ENCODE peak calls at places on chromosomes 1 and 21, in six cellular contexts. J, S, Y, R, E and T are unnamed samples.
A peak's percentile ranks its signal among the peaks of the same experiment; 100 is the strongest.

GRCh38 chr1:32705516-32705915 is 2.9 kb upstream of the SYNC start:
- DNase-seq in J (no peak), S (no peak), Y (no peak), R (no peak), E (no peak), T (no peak)

GRCh38 chr1:31704261-31705079 is 653 bp upstream of the COL16A1 start:
- DNase-seq in J (peak; percentile 75), S (no peak), Y (no peak), R (peak; percentile 81), E (peak; percentile 34), T (no peak)

GRCh38 chr1:155080250-155081228 is 1.9 kb downstream of the EFNA3 start:
- DNase-seq in J (peak; percentile 53), S (no peak), Y (peak; percentile 53), R (no peak), E (no peak), T (no peak)

GRCh38 chr1:77044133-77044849 is 174.9 kb downstream of the PIGK start:
- DNase-seq in J (no peak), S (no peak), Y (no peak), R (no peak), E (no peak), T (no peak)

GRCh38 chr1:41870076-41870562 is 48.6 kb downstream of the HIVEP3 start:
- DNase-seq in J (no peak), S (no peak), Y (no peak), R (no peak), E (no peak), T (no peak)

GRCh38 chr21:43911015-43911934 is 46.3 kb downstream of the AGPAT3 start:
- DNase-seq in J (no peak), S (no peak), Y (no peak), R (no peak), E (no peak), T (no peak)

GRCh38 chr21:16072692-16073091 is 342.9 kb downstream of the USP25 start:
- DNase-seq in J (no peak), S (no peak), Y (no peak), R (no peak), E (no peak), T (no peak)

GRCh38 chr1:226215239-226215638 is 8.2 kb upstream of the MIXL1 start:
- DNase-seq in J (no peak), S (no peak), Y (peak; percentile 61), R (no peak), E (no peak), T (no peak)

GRCh38 chr1:208515123-208515522 is 270.9 kb upstream of the PLXNA2 start:
- DNase-seq in J (no peak), S (no peak), Y (no peak), R (no peak), E (no peak), T (no peak)

GRCh38 chr1:235923466-235924008 is 56.8 kb upstream of the LYST start:
- DNase-seq in J (no peak), S (no peak), Y (no peak), R (no peak), E (no peak), T (no peak)

GRCh38 chr1:172973424-172973823 is 77.3 kb downstream of the TNFSF18 start:
- DNase-seq in J (peak; percentile 49), S (no peak), Y (no peak), R (no peak), E (no peak), T (no peak)

GRCh38 chr1:19606817-19607706 is 37.0 kb upstream of the NBL1 start:
- DNase-seq in J (no peak), S (no peak), Y (no peak), R (no peak), E (no peak), T (no peak)

GRCh38 chr1:30522031-30523004 is 201.1 kb downstream of the MATN1 start:
- DNase-seq in J (peak; percentile 44), S (peak; percentile 78), Y (no peak), R (no peak), E (peak; percentile 88), T (peak; percentile 44)

GRCh38 chr1:10693497-10694273 is 102.8 kb downstream of the CASZ1 start:
- DNase-seq in J (peak; percentile 57), S (no peak), Y (peak; percentile 61), R (no peak), E (peak; percentile 40), T (peak; percentile 42)

GRCh38 chr1:980137-980571 is 1.7 kb downstream of the PERM1 start:
- DNase-seq in J (no peak), S (no peak), Y (no peak), R (no peak), E (peak; percentile 28), T (no peak)

GRCh38 chr1:75124510-75124909 is 9.7 kb upstream of the LHX8 start:
- DNase-seq in J (no peak), S (no peak), Y (no peak), R (no peak), E (no peak), T (no peak)

GRCh38 chr1:230230273-230230672 is 163.2 kb downstream of the GALNT2 start:
- DNase-seq in J (peak; percentile 28), S (no peak), Y (no peak), R (no peak), E (no peak), T (peak; percentile 42)

GRCh38 chr1:218557731-218558130 is 212.6 kb downstream of the TGFB2 start:
- DNase-seq in J (peak; percentile 48), S (peak; percentile 66), Y (no peak), R (no peak), E (no peak), T (peak; percentile 18)

GRCh38 chr1:99589186-99589636 is 56.7 kb upstream of the PALMD start:
- DNase-seq in J (no peak), S (no peak), Y (no peak), R (no peak), E (no peak), T (no peak)

GRCh38 chr1:13806108-13806507 is 106.1 kb downstream of the PRDM2 start:
- DNase-seq in J (no peak), S (no peak), Y (no peak), R (no peak), E (no peak), T (no peak)

GRCh38 chr1:96366516-96366915 is 355.1 kb upstream of the PTBP2 start:
- DNase-seq in J (no peak), S (no peak), Y (no peak), R (no peak), E (no peak), T (no peak)

GRCh38 chr1:89545264-89546038 is 20.8 kb downstream of the LRRC8B start:
- DNase-seq in J (no peak), S (no peak), Y (no peak), R (no peak), E (no peak), T (peak; percentile 39)

GRCh38 chr1:245874942-245875580 is 632.0 kb downstream of the SMYD3 start:
- DNase-seq in J (peak; percentile 71), S (peak; percentile 90), Y (no peak), R (peak; percentile 87), E (peak; percentile 47), T (peak; percentile 93)

GRCh38 chr1:245877976-245878375 is 629.1 kb downstream of the SMYD3 start:
- DNase-seq in J (no peak), S (no peak), Y (no peak), R (no peak), E (no peak), T (no peak)

GRCh38 chr1:245876586-245876985 is 630.5 kb downstream of the SMYD3 start:
- DNase-seq in J (no peak), S (no peak), Y (no peak), R (no peak), E (no peak), T (no peak)

GRCh38 chr1:245873883-245874671 is 633.0 kb downstream of the SMYD3 start:
- DNase-seq in J (no peak), S (no peak), Y (no peak), R (no peak), E (no peak), T (no peak)

GRCh38 chr1:245875581-245876263 is 631.4 kb downstream of the SMYD3 start:
- DNase-seq in J (no peak), S (no peak), Y (no peak), R (no peak), E (no peak), T (no peak)
- TF ChIP-seq CTCF in J (no peak), S (no peak), Y (no peak), R (no peak), E (no peak), T (no peak)

GRCh38 chr1:17759114-17759513 is 4.0 kb downstream of the ACTL8 start:
- DNase-seq in J (no peak), S (no peak), Y (peak; percentile 11), R (no peak), E (no peak), T (no peak)
- TF ChIP-seq CTCF in J (no peak), S (no peak), Y (peak; percentile 67), R (no peak), E (no peak), T (no peak)

GRCh38 chr1:27612718-27613117 is 8.8 kb upstream of the AHDC1 start:
- DNase-seq in J (no peak), S (no peak), Y (no peak), R (no peak), E (no peak), T (no peak)
- TF ChIP-seq CTCF in J (no peak), S (no peak), Y (no peak), R (no peak), E (no peak), T (no peak)

DNA sequence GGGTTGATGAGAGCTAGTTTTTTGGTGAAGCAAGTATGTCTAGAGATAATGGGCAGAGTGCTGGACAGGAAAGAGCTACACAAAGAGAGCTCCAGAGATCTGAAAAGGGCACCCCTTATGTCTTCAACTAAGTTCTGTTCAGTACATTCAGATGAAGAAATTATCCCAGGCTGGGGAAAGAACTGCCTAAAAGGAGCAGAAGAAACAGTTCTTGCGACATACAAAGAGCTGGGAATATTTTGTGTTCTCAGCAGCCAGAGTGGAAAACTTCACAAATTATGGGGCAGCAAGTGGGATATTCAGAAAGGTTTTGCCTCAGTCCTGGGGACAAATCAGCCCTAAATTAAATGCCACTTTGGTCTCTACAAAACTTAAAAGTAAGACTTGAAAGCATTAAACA is 17.4 kb upstream of the CCN1 start:
- DNase-seq in J (no peak), S (no peak), Y (no peak), R (no peak), E (no peak), T (no peak)
- TF ChIP-seq CTCF in J (no peak), S (no peak), Y (no peak), R (no peak), E (no peak), T (no peak)

GRCh38 chr1:112937495-112937894 is 18.5 kb downstream of the SLC16A1 start:
- DNase-seq in J (no peak), S (no peak), Y (no peak), R (no peak), E (no peak), T (no peak)

GRCh38 chr1:112937070-112937469 is 18.9 kb downstream of the SLC16A1 start:
- DNase-seq in J (no peak), S (no peak), Y (no peak), R (no peak), E (no peak), T (no peak)

GRCh38 chr1:112933820-112934561 is 22.0 kb downstream of the SLC16A1 start:
- DNase-seq in J (no peak), S (no peak), Y (no peak), R (no peak), E (no peak), T (no peak)

GRCh38 chr1:112934562-112934952 is 21.4 kb downstream of the SLC16A1 start:
- DNase-seq in J (no peak), S (no peak), Y (no peak), R (no peak), E (no peak), T (no peak)

GRCh38 chr1:112935474-112936289 is 20.3 kb downstream of the SLC16A1 start:
- DNase-seq in J (no peak), S (no peak), Y (peak; percentile 22), R (no peak), E (no peak), T (no peak)
- TF ChIP-seq CTCF in J (no peak), S (no peak), Y (no peak), R (no peak), E (no peak), T (no peak)